ENCODE peak calls at places on chromosomes 5 and 9, in four cellular contexts. One of them, this sample, is unnamed.
A peak's percentile ranks its signal among the peaks of the same experiment; 100 is the strongest.

GRCh38 chr9:98860871-98861293 is 53.4 kb downstream of the GALNT12 start:
- DNase-seq in stomach: peak; percentile 31
- DNase-seq in HepG2: no peak
- DNase-seq in transverse colon: peak; percentile 44
- DNase-seq in this sample: no peak

GRCh38 chr9:107683566-107683965 is 194.0 kb upstream of the KLF4 start:
- DNase-seq in stomach: no peak
- DNase-seq in HepG2: no peak
- DNase-seq in transverse colon: peak; percentile 47
- DNase-seq in this sample: no peak

GRCh38 chr5:38922199-38922598 is 76.4 kb downstream of the OSMR start:
- DNase-seq in stomach: peak; percentile 60
- DNase-seq in HepG2: peak; percentile 29
- DNase-seq in transverse colon: peak; percentile 29
- DNase-seq in this sample: peak; percentile 25

GRCh38 chr9:83401328-83401895 is 136.8 kb downstream of the FRMD3 start:
- DNase-seq in stomach: no peak
- DNase-seq in HepG2: no peak
- DNase-seq in transverse colon: no peak
- DNase-seq in this sample: no peak

GRCh38 chr9:2363138-2363745 is 258.3 kb upstream of the VLDLR start:
- DNase-seq in stomach: no peak
- DNase-seq in HepG2: no peak
- DNase-seq in transverse colon: no peak
- DNase-seq in this sample: no peak

GRCh38 chr5:6715758-6716633 is 2.8 kb downstream of the TENT4A start:
- DNase-seq in stomach: no peak
- DNase-seq in HepG2: no peak
- DNase-seq in transverse colon: no peak
- DNase-seq in this sample: no peak

GRCh38 chr9:110575169-110575568 is 4.4 kb downstream of the SVEP1 start:
- DNase-seq in stomach: no peak
- DNase-seq in HepG2: no peak
- DNase-seq in transverse colon: no peak
- DNase-seq in this sample: no peak

GRCh38 chr5:98713027-98713426 is 60.4 kb upstream of the RGMB start:
- DNase-seq in stomach: no peak
- DNase-seq in HepG2: no peak
- DNase-seq in transverse colon: no peak
- DNase-seq in this sample: no peak

GRCh38 chr5:144206136-144206535 is 35.5 kb downstream of the KCTD16 start:
- DNase-seq in stomach: no peak
- DNase-seq in HepG2: no peak
- DNase-seq in transverse colon: no peak
- DNase-seq in this sample: no peak

GRCh38 chr5:105462377-105462776 is 1899.8 kb upstream of the NUDT12 start:
- DNase-seq in stomach: no peak
- DNase-seq in HepG2: no peak
- DNase-seq in transverse colon: no peak
- DNase-seq in this sample: no peak

GRCh38 chr9:80605129-80605528 is 1033.4 kb downstream of the TLE4 start:
- DNase-seq in stomach: no peak
- DNase-seq in HepG2: peak; percentile 16
- DNase-seq in transverse colon: no peak
- DNase-seq in this sample: no peak

GRCh38 chr9:117555964-117556629 is 141.2 kb upstream of the ASTN2 start:
- DNase-seq in stomach: peak; percentile 78
- DNase-seq in HepG2: peak; percentile 60
- DNase-seq in transverse colon: peak; percentile 71
- DNase-seq in this sample: peak; percentile 19

GRCh38 chr5:141872496-141873356 is 5.5 kb downstream of the PCDH1 start:
- DNase-seq in stomach: no peak
- DNase-seq in HepG2: no peak
- DNase-seq in transverse colon: no peak
- DNase-seq in this sample: no peak

GRCh38 chr5:17190799-17191391 is 26.5 kb upstream of the BASP1 start:
- DNase-seq in stomach: no peak
- DNase-seq in HepG2: no peak
- DNase-seq in transverse colon: peak; percentile 23
- DNase-seq in this sample: no peak

GRCh38 chr9:89750117-89750551 is 145.3 kb downstream of the GADD45G start:
- DNase-seq in stomach: no peak
- DNase-seq in HepG2: no peak
- DNase-seq in transverse colon: no peak
- DNase-seq in this sample: no peak

GRCh38 chr5:146344155-146345118 is 5.8 kb downstream of the POU4F3 start:
- DNase-seq in stomach: no peak
- DNase-seq in HepG2: no peak
- DNase-seq in transverse colon: no peak
- DNase-seq in this sample: no peak

GRCh38 chr9:117487555-117488175 is 72.8 kb upstream of the ASTN2 start:
- DNase-seq in stomach: peak; percentile 81
- DNase-seq in HepG2: peak; percentile 72
- DNase-seq in transverse colon: peak; percentile 67
- DNase-seq in this sample: peak; percentile 50

GRCh38 chr5:77996943-77997342 is 220.8 kb upstream of the TBCA start:
- DNase-seq in stomach: no peak
- DNase-seq in HepG2: no peak
- DNase-seq in transverse colon: no peak
- DNase-seq in this sample: no peak

GRCh38 chr5:6837519-6838110 is 124.4 kb downstream of the TENT4A start:
- DNase-seq in stomach: no peak
- DNase-seq in HepG2: no peak
- DNase-seq in transverse colon: peak; percentile 16
- DNase-seq in this sample: no peak

GRCh38 chr5:74206571-74207550 is 433.7 kb downstream of the ENC1 start:
- DNase-seq in stomach: peak; percentile 45
- DNase-seq in HepG2: no peak
- DNase-seq in transverse colon: peak; percentile 17
- DNase-seq in this sample: no peak

GRCh38 chr9:134486127-134486995 is 155.2 kb upstream of the COL5A1 start:
- DNase-seq in stomach: no peak
- DNase-seq in HepG2: no peak
- DNase-seq in transverse colon: peak; percentile 4
- DNase-seq in this sample: no peak

GRCh38 chr5:64206653-64207052 is 41.0 kb downstream of the RNF180 start:
- DNase-seq in stomach: no peak
- DNase-seq in HepG2: no peak
- DNase-seq in transverse colon: no peak
- DNase-seq in this sample: no peak

GRCh38 chr5:55904152-55904551 is 53.0 kb downstream of the IL31RA start:
- DNase-seq in stomach: no peak
- DNase-seq in HepG2: no peak
- DNase-seq in transverse colon: no peak
- DNase-seq in this sample: no peak

GRCh38 chr5:115859378-115859777 is 17.6 kb downstream of the AP3S1 start:
- DNase-seq in stomach: no peak
- DNase-seq in HepG2: no peak
- DNase-seq in transverse colon: no peak
- DNase-seq in this sample: no peak

GRCh38 chr5:132483661-132484385 is 6.8 kb downstream of the IRF1 start:
- DNase-seq in stomach: peak; percentile 20
- DNase-seq in HepG2: no peak
- DNase-seq in transverse colon: peak; percentile 6
- DNase-seq in this sample: no peak

GRCh38 chr9:38442473-38443096 is 18.3 kb upstream of the IGFBPL1 start:
- DNase-seq in stomach: no peak
- DNase-seq in HepG2: no peak
- DNase-seq in transverse colon: no peak
- DNase-seq in this sample: no peak

GRCh38 chr9:130041648-130042405 is 1.2 kb downstream of the FNBP1 start:
- DNase-seq in stomach: no peak
- DNase-seq in HepG2: no peak
- DNase-seq in transverse colon: no peak
- DNase-seq in this sample: no peak

GRCh38 chr5:105197531-105197930 is 1634.9 kb upstream of the NUDT12 start:
- DNase-seq in stomach: no peak
- DNase-seq in HepG2: no peak
- DNase-seq in transverse colon: no peak
- DNase-seq in this sample: no peak

GRCh38 chr5:127898551-127899213 is 184.9 kb upstream of the SLC12A2 start:
- DNase-seq in stomach: no peak
- DNase-seq in HepG2: no peak
- DNase-seq in transverse colon: no peak
- DNase-seq in this sample: no peak

GRCh38 chr5:122967625-122968024 is 68.9 kb downstream of the PPIC start:
- DNase-seq in stomach: no peak
- DNase-seq in HepG2: no peak
- DNase-seq in transverse colon: no peak
- DNase-seq in this sample: no peak

GRCh38 chr5:95081500-95082355 is 203.2 kb downstream of the MCTP1 start:
- DNase-seq in stomach: peak; percentile 59
- DNase-seq in HepG2: peak; percentile 9
- DNase-seq in transverse colon: peak; percentile 29
- DNase-seq in this sample: no peak

GRCh38 chr5:41071975-41072374 is 833 bp upstream of the MROH2B start:
- DNase-seq in stomach: no peak
- DNase-seq in HepG2: no peak
- DNase-seq in transverse colon: no peak
- DNase-seq in this sample: no peak

GRCh38 chr9:123548749-123549545 is 192.9 kb downstream of the CRB2 start:
- DNase-seq in stomach: no peak
- DNase-seq in HepG2: no peak
- DNase-seq in transverse colon: no peak
- DNase-seq in this sample: no peak

GRCh38 chr9:21730899-21731298 is 71.5 kb upstream of the MTAP start:
- DNase-seq in stomach: no peak
- DNase-seq in HepG2: no peak
- DNase-seq in transverse colon: no peak
- DNase-seq in this sample: no peak

GRCh38 chr5:177542816-177543472 is 11.4 kb downstream of the FAM193B start:
- DNase-seq in stomach: no peak
- DNase-seq in HepG2: no peak
- DNase-seq in transverse colon: no peak
- DNase-seq in this sample: no peak
- TF ChIP-seq POLR2AphosphoS5 in stomach: no peak
- TF ChIP-seq POLR2AphosphoS5 in HepG2: no peak
- TF ChIP-seq POLR2AphosphoS5 in transverse colon: no peak
- TF ChIP-seq POLR2AphosphoS5 in this sample: no peak

GRCh38 chr9:96383165-96383939 is at the start of gene SLC35D2:
- DNase-seq in stomach: peak; percentile 75
- DNase-seq in HepG2: peak; percentile 73
- DNase-seq in transverse colon: peak; percentile 87
- DNase-seq in this sample: no peak
- TF ChIP-seq POLR2A in stomach: no peak
- TF ChIP-seq POLR2A in HepG2: peak; percentile 76
- TF ChIP-seq POLR2A in transverse colon: peak; percentile 60
- TF ChIP-seq POLR2A in this sample: no peak

DNA sequence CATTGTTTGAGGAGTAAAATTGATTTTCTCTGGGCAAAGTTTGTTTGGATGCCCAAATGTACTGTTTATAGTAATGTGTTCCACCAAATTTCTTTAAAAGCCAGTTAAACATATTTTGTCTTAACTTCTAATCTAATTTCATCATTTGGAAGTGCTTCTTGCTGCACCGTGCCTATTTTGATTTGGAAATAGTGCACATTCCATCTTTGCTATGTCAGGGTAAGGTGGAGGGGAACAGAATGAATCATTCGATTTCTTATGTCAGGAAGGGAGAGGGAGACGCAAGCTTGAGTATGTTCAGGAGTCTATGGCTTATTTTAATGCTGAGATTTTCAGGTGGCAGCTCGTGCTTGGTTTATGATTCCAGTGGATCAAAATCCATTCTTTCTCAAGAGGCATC is 1384.1 kb upstream of the WWC1 start:
- DNase-seq in stomach: no peak
- DNase-seq in HepG2: no peak
- DNase-seq in transverse colon: no peak
- DNase-seq in this sample: no peak
- TF ChIP-seq POLR2AphosphoS5 in stomach: no peak
- TF ChIP-seq POLR2AphosphoS5 in HepG2: no peak
- TF ChIP-seq POLR2AphosphoS5 in transverse colon: no peak
- TF ChIP-seq POLR2AphosphoS5 in this sample: no peak

DNA sequence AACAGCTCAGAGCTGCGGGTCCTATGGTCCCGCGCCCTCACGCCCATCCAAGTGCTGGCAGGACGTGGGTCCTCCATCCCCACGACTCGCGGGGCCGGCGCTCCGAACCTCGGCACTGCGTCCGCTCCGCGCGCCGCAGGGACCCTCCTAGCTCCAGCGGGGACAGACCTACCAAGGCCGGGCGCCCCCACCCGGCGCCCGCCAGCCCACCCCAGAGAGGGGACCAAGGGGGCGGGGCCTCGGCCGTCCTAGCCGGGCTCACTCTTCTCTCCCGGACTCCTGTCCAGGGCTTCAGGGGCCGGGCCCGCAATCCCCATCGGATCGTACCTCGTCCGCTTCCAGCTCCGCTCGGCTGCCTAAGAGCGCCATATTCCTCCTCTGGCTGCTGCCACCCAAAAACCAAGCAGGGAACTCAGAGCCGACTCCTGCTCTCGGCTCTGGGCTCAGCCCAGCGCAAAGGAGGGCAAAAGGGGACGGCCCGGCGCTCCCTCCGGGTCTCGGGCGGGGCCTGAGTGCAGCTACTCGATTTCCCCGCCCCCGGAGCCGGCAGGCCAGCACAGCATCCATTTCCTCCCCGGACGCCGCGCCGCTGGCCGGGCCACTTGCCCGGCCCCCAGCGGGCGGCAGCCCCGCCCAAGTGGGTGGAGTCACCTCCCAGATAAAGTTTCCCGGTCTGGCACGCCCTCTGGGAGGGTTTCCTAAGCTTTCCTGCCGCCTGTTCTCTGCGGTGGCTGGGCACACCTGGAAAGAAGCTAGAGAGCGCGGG is at the start of gene TTC39B:
- DNase-seq in stomach: peak; percentile 96
- DNase-seq in HepG2: peak; percentile 87
- DNase-seq in transverse colon: peak; percentile 96
- DNase-seq in this sample: peak; percentile 71
- TF ChIP-seq POLR2A in stomach: no peak
- TF ChIP-seq POLR2A in HepG2: peak; percentile 52
- TF ChIP-seq POLR2A in transverse colon: peak; percentile 95
- TF ChIP-seq POLR2A in this sample: no peak